ENCODE peak calls at places on chromosomes 13 and 19, in six cellular contexts. O is foreskin fibroblast; E is stimulated activated CD4-positive, alpha-beta T cell treated with anti-CD3 and anti-CD28 coated beads, Interleukin-12 subunit alpha, Interleukin-12 subunit beta, amount 100 ng/mL, for 4 hours; H is erythroblast; L is tibial artery; Y is T1000. W is an unnamed sample.

GRCh38 chr19:12513531-12514061 is 29.0 kb upstream of the ZNF709 start:
- DNase-seq in O (peak; percentile 3), E (no peak), H (no peak), L (no peak), Y (no peak), W (no peak)

GRCh38 chr19:15453091-15453498 is 3.3 kb upstream of the WIZ start:
- DNase-seq in O (peak; percentile 49), E (no peak), H (no peak), L (no peak), Y (no peak), W (no peak)

GRCh38 chr19:7471696-7472620 is 16.9 kb downstream of the PEX11G start:
- DNase-seq in O (no peak), E (no peak), H (no peak), L (no peak), Y (no peak), W (no peak)

GRCh38 chr13:67273001-67273400 is 42.9 kb upstream of the PCDH9 start:
- DNase-seq in O (no peak), E (no peak), H (no peak), L (no peak), Y (no peak), W (no peak)

GRCh38 chr19:18408053-18408476 is 10.6 kb upstream of the LRRC25 start:
- DNase-seq in O (no peak), E (no peak), H (peak; percentile 76), L (no peak), Y (no peak), W (no peak)

GRCh38 chr19:33394006-33394722 is 20.7 kb downstream of the CEBPG start:
- DNase-seq in O (peak; percentile 90), E (no peak), H (no peak), L (peak; percentile 80), Y (peak; percentile 78), W (no peak)

GRCh38 chr19:18390075-18390909 is 4.3 kb downstream of the GDF15 start:
- DNase-seq in O (peak; percentile 56), E (no peak), H (peak; percentile 81), L (no peak), Y (no peak), W (no peak)

GRCh38 chr19:343451-343931 is 1.1 kb downstream of the MIER2 start:
- DNase-seq in O (peak; percentile 27), E (no peak), H (peak; percentile 46), L (no peak), Y (no peak), W (no peak)